ENCODE peak calls at places on chromosomes 3 and 15, in five cellular contexts. E, G, X, N and U are unnamed samples.

GRCh38 chr3:72487078-72487765 is 361.0 kb downstream of the SHQ1 start:
- DNase-seq in E (no peak), X (no peak), N (no peak), G (peak), U (peak)

GRCh38 chr3:21562225-21562624 is 188.8 kb downstream of the ZNF385D start:
- DNase-seq in G (no peak), X (no peak), E (no peak), N (no peak), U (no peak)

GRCh38 chr15:58985443-58985842 is 2.0 kb upstream of the RNF111 start:
- DNase-seq in G (no peak), X (peak), N (no peak), E (no peak), U (no peak)

GRCh38 chr3:123365450-123366143 is 83.3 kb downstream of the ADCY5 start:
- DNase-seq in G (peak), N (no peak), E (no peak), X (peak), U (no peak)

GRCh38 chr3:28104896-28105554 is 136.4 kb upstream of the CMC1 start:
- DNase-seq in N (no peak), X (no peak), G (no peak), E (no peak), U (no peak)

GRCh38 chr3:4816306-4816705 is 162.9 kb upstream of the BHLHE40 start:
- DNase-seq in N (no peak), G (no peak), E (no peak), X (no peak), U (no peak)

GRCh38 chr3:101038393-101038792 is 45.2 kb upstream of the ABI3BP start:
- DNase-seq in G (no peak), N (no peak), E (no peak), X (no peak), U (no peak)

GRCh38 chr3:51934139-51934850 is 7.4 kb downstream of the RRP9 start:
- DNase-seq in X (no peak), N (no peak), E (no peak), G (no peak), U (no peak)

GRCh38 chr3:189824629-189825312 is 193.6 kb downstream of the TP63 start:
- DNase-seq in E (no peak), G (peak), X (peak), N (no peak), U (peak)

GRCh38 chr3:64056616-64057165 is 33.4 kb upstream of the PSMD6 start:
- DNase-seq in G (peak), X (no peak), E (no peak), N (peak), U (no peak)

GRCh38 chr15:79844221-79844620 is 52.6 kb downstream of the MTHFS start:
- DNase-seq in E (no peak), X (no peak), G (peak), N (no peak), U (no peak)

GRCh38 chr15:51198701-51199253 is 104.1 kb upstream of the TNFAIP8L3 start:
- DNase-seq in X (no peak), N (no peak), E (no peak), G (no peak), U (no peak)

GRCh38 chr15:49191892-49192291 is 21.8 kb downstream of the GALK2 start:
- DNase-seq in E (no peak), G (no peak), X (no peak), N (no peak), U (no peak)

GRCh38 chr15:48498828-48499227 is 146.7 kb downstream of the FBN1 start:
- DNase-seq in N (no peak), X (no peak), E (no peak), G (no peak), U (no peak)

GRCh38 chr3:43206632-43207031 is 79.7 kb upstream of the SNRK start:
- DNase-seq in G (no peak), N (no peak), E (no peak), X (no peak), U (no peak)

GRCh38 chr3:12868039-12869024 is 27.0 kb upstream of the RPL32 start:
- DNase-seq in G (peak), X (peak), N (peak), E (peak), U (peak)

GRCh38 chr15:99708563-99708962 is 24.7 kb downstream of the LYSMD4 start:
- DNase-seq in G (peak), E (no peak), X (peak), N (no peak), U (peak)

GRCh38 chr3:111112913-111113312 is 41.3 kb downstream of the NECTIN3 start:
- DNase-seq in N (no peak), E (no peak), G (no peak), X (no peak), U (no peak)

GRCh38 chr3:46098319-46098761 is 71.1 kb upstream of the XCR1 start:
- DNase-seq in X (no peak), N (no peak), E (no peak), G (no peak), U (no peak)

GRCh38 chr15:80483656-80484055 is 79.5 kb downstream of the ARNT2 start:
- DNase-seq in G (no peak), N (no peak), X (no peak), E (no peak), U (no peak)

GRCh38 chr3:14480207-14481017 is 59.7 kb downstream of the GRIP2 start:
- DNase-seq in G (peak), N (no peak), X (no peak), E (no peak), U (peak)

GRCh38 chr3:127031046-127031810 is 48.3 kb downstream of the PLXNA1 start:
- DNase-seq in X (no peak), N (no peak), G (no peak), E (no peak), U (no peak)

GRCh38 chr3:24945575-24945974 is 450.9 kb upstream of the THRB start:
- DNase-seq in X (no peak), E (no peak), G (no peak), N (no peak), U (no peak)

GRCh38 chr15:39663684-39664083 is 82.8 kb downstream of the THBS1 start:
- DNase-seq in X (no peak), N (no peak), G (no peak), E (no peak), U (no peak)

GRCh38 chr3:72310028-72310987 is 525.4 kb upstream of the PROK2 start:
- DNase-seq in N (no peak), X (peak), E (no peak), G (peak), U (peak)

GRCh38 chr3:129564981-129565644 is 22.1 kb downstream of the H1-8 start:
- DNase-seq in N (no peak), X (no peak), G (no peak), E (no peak), U (no peak)

GRCh38 chr15:77370580-77370979 is 49.3 kb downstream of the PEAK1 start:
- DNase-seq in X (no peak), E (no peak), G (no peak), N (no peak), U (no peak)

GRCh38 chr3:106862067-106862466 is 515.2 kb upstream of the CCDC54 start:
- DNase-seq in X (no peak), E (no peak), N (peak), G (peak), U (peak)

GRCh38 chr3:10808974-10809373 is 7.1 kb upstream of the SLC6A11 start:
- DNase-seq in G (no peak), X (no peak), E (no peak), N (no peak), U (no peak)

GRCh38 chr3:135982922-135983581 is 17.5 kb downstream of the PPP2R3A start:
- DNase-seq in G (peak), E (no peak), N (no peak), X (no peak), U (no peak)

GRCh38 chr3:97968376-97968775 is 3.9 kb downstream of the RIOX2 start:
- DNase-seq in N (no peak), E (no peak), X (no peak), G (no peak), U (no peak)

GRCh38 chr3:50138266-50139230 is 16.6 kb upstream of the SEMA3F start:
- DNase-seq in G (peak), X (no peak), E (no peak), N (no peak), U (peak)

GRCh38 chr3:102206506-102207145 is 228.2 kb upstream of the ZPLD1 start:
- DNase-seq in E (no peak), X (no peak), N (no peak), G (peak), U (peak)

GRCh38 chr3:49415931-49416601 is 3.8 kb downstream of the TCTA start:
- DNase-seq in N (no peak), E (no peak), X (no peak), G (no peak), U (no peak)

GRCh38 chr15:39226169-39226964 is 354.5 kb upstream of the THBS1 start:
- DNase-seq in N (no peak), G (no peak), X (no peak), E (no peak), U (no peak)

GRCh38 chr15:64247535-64247905 is 84.7 kb upstream of the PPIB start:
- DNase-seq in N (no peak), X (no peak), E (no peak), G (no peak), U (peak)

GRCh38 chr3:67610458-67610857 is 44.0 kb downstream of the SUCLG2 start:
- DNase-seq in E (no peak), G (peak), X (no peak), N (no peak), U (peak)

GRCh38 chr3:16069149-16069922 is 105.1 kb upstream of the GALNT15 start:
- DNase-seq in X (no peak), N (no peak), G (peak), E (no peak), U (peak)